ENCODE peak calls at places on chromosome 22, in five cellular contexts. M is GM20000, V is fibroblast of the aortic adventitia, U is colonic mucosa, C is lower leg skin. B is an unnamed sample.

GRCh38 chr22:19722175-19722914 is 994 bp upstream of the GP1BB start:
- DNase-seq in U (no peak), V (no peak), C (no peak), M (no peak), B (no peak)

GRCh38 chr22:50702261-50702671 is 29.6 kb downstream of the SHANK3 start:
- DNase-seq in V (no peak), U (no peak), M (no peak), C (no peak), B (peak)

GRCh38 chr22:49570032-49570848 is 257.4 kb downstream of the BRD1 start:
- DNase-seq in V (no peak), M (no peak), U (no peak), C (peak), B (no peak)

GRCh38 chr22:29947410-29948387 is 64.7 kb downstream of the MTMR3 start:
- DNase-seq in M (no peak), V (peak), C (no peak), U (no peak), B (no peak)

GRCh38 chr22:22697377-22698120 is 53.1 kb downstream of the GGTLC2 start:
- DNase-seq in M (no peak), C (no peak), V (no peak), U (no peak), B (peak)

GRCh38 chr22:26170795-26171194 is 1.5 kb downstream of the SEZ6L start:
- DNase-seq in U (no peak), V (no peak), M (peak), C (no peak), B (peak)

GRCh38 chr22:32411829-32412592 is at the start of gene RTCB:
- DNase-seq in U (peak), M (peak), V (peak), C (peak), B (peak)

GRCh38 chr22:36395061-36395849 is 7.5 kb upstream of the MYH9 start:
- DNase-seq in C (no peak), U (peak), M (no peak), V (no peak), B (no peak)

GRCh38 chr22:43829448-43829821 is 17.3 kb upstream of the EFCAB6 start:
- DNase-seq in U (no peak), M (no peak), C (peak), V (no peak), B (no peak)

GRCh38 chr22:17213976-17214375 is 5.3 kb downstream of the ADA2 start:
- DNase-seq in V (peak), U (peak), M (no peak), C (no peak), B (peak)

GRCh38 chr22:29072979-29073617 is at the start of gene KREMEN1:
- DNase-seq in U (peak), C (no peak), V (no peak), M (no peak), B (no peak)

GRCh38 chr22:50715250-50715649 is 22.8 kb upstream of the ACR start:
- DNase-seq in C (no peak), V (no peak), U (no peak), M (no peak), B (no peak)

GRCh38 chr22:35330258-35330861 is 30.7 kb downstream of the TOM1 start:
- DNase-seq in V (peak), U (peak), C (peak), M (no peak), B (peak)

GRCh38 chr22:49258107-49259010 is 569.3 kb downstream of the BRD1 start:
- DNase-seq in V (no peak), M (no peak), U (no peak), C (peak), B (no peak)

GRCh38 chr22:19483481-19484244 is 3.9 kb downstream of the CDC45 start:
- DNase-seq in V (peak), M (no peak), U (no peak), C (no peak), B (no peak)

GRCh38 chr22:47053865-47054185 is 291.4 kb downstream of the TBC1D22A start:
- DNase-seq in C (no peak), M (no peak), U (no peak), V (peak), B (no peak)

GRCh38 chr22:50517495-50518260 is 7.7 kb downstream of the SCO2 start:
- DNase-seq in M (no peak), V (no peak), C (no peak), U (no peak), B (no peak)

GRCh38 chr22:25564979-25565677 is 653 bp downstream of the GRK3 start:
- DNase-seq in U (peak), M (no peak), C (peak), V (no peak), B (peak)

GRCh38 chr22:47795477-47796127 is 1033.2 kb downstream of the TBC1D22A start:
- DNase-seq in C (peak), V (no peak), M (no peak), U (no peak), B (no peak)

GRCh38 chr22:27810566-27810965 is 9.0 kb upstream of the MN1 start:
- DNase-seq in C (no peak), M (no peak), U (peak), V (peak), B (no peak)

GRCh38 chr22:33451851-33452469 is 393.8 kb upstream of the SYN3 start:
- DNase-seq in U (no peak), M (no peak), C (no peak), V (no peak), B (no peak)

GRCh38 chr22:23155143-23155542 is 9.9 kb downstream of the RAB36 start:
- DNase-seq in U (no peak), V (no peak), M (no peak), C (no peak), B (no peak)

GRCh38 chr22:32745251-32745995 is 56.1 kb upstream of the TIMP3 start:
- DNase-seq in V (peak), U (peak), M (no peak), C (peak), B (no peak)

GRCh38 chr22:20130319-20130718 is 1.3 kb upstream of the ZDHHC8 start:
- DNase-seq in U (no peak), C (no peak), M (no peak), V (no peak), B (peak)

GRCh38 chr22:30646518-30647160 is 11.1 kb downstream of the SLC35E4 start:
- DNase-seq in C (no peak), V (no peak), U (no peak), M (no peak), B (no peak)

GRCh38 chr22:46490538-46490937 is 46.9 kb downstream of the CELSR1 start:
- DNase-seq in V (no peak), M (no peak), C (no peak), U (no peak), B (no peak)

GRCh38 chr22:37479196-37479595 is 7.0 kb downstream of the MFNG start:
- DNase-seq in U (no peak), M (no peak), V (no peak), C (no peak), B (no peak)

GRCh38 chr22:46727813-46728364 is 10.2 kb downstream of the CERK start:
- DNase-seq in U (no peak), C (no peak), M (no peak), V (no peak), B (no peak)

GRCh38 chr22:43811777-43812148 is 342 bp downstream of the EFCAB6 start:
- DNase-seq in U (no peak), C (no peak), V (peak), M (no peak), B (peak)

GRCh38 chr22:47377926-47378560 is 615.6 kb downstream of the TBC1D22A start:
- DNase-seq in M (no peak), C (no peak), U (no peak), V (no peak), B (no peak)

GRCh38 chr22:30043181-30043580 is 37.1 kb upstream of the HORMAD2 start:
- DNase-seq in V (no peak), M (no peak), C (no peak), U (no peak), B (no peak)

GRCh38 chr22:27667121-27667843 is 134.3 kb downstream of the MN1 start:
- DNase-seq in C (no peak), U (no peak), M (no peak), V (peak), B (no peak)

GRCh38 chr22:44023404-44024287 is 456 bp upstream of the PARVB start:
- DNase-seq in U (peak), M (peak), V (peak), C (no peak), B (peak)

GRCh38 chr22:19799322-19800190 is 39.0 kb downstream of the TBX1 start:
- DNase-seq in U (no peak), C (peak), V (peak), M (no peak), B (no peak)

GRCh38 chr22:34804588-34804987 is 261.4 kb upstream of the ISX start:
- DNase-seq in M (no peak), V (no peak), C (no peak), U (no peak), B (no peak)

GRCh38 chr22:29727248-29727551 is 7.4 kb downstream of the CABP7 start:
- DNase-seq in M (peak), U (peak), C (no peak), V (peak), B (peak)

GRCh38 chr22:17085277-17086091 is 684 bp downstream of the IL17RA start:
- DNase-seq in U (peak), V (peak), C (peak), M (peak), B (peak)

GRCh38 chr22:49101225-49101624 is 726.4 kb downstream of the BRD1 start:
- DNase-seq in U (no peak), M (no peak), C (no peak), V (no peak), B (no peak)

GRCh38 chr22:22888509-22889353 is 1.1 kb downstream of the IGLL5 start:
- DNase-seq in V (no peak), U (no peak), C (peak), M (no peak), B (no peak)

GRCh38 chr22:45285431-45286058 is 796 bp downstream of the UPK3A start:
- DNase-seq in C (no peak), V (no peak), M (no peak), U (no peak), B (no peak)
- TF ChIP-seq CTCF in C (no peak), V (no peak), M (no peak), U (no peak), B (no peak)

GRCh38 chr22:24437091-24437490 is 9.7 kb downstream of the ADORA2A start:
- DNase-seq in U (no peak), V (no peak), C (no peak), M (no peak), B (no peak)

GRCh38 chr22:24436553-24436952 is 9.2 kb downstream of the ADORA2A start:
- DNase-seq in M (no peak), U (no peak), C (no peak), V (no peak), B (no peak)

GRCh38 chr22:24440270-24440717 is 12.9 kb downstream of the ADORA2A start:
- DNase-seq in C (no peak), V (no peak), M (no peak), U (no peak), B (no peak)

GRCh38 chr22:24435861-24436351 is 8.5 kb downstream of the ADORA2A start:
- DNase-seq in M (no peak), U (no peak), C (no peak), V (peak), B (no peak)

GRCh38 chr22:24437820-24438328 is 10.5 kb downstream of the ADORA2A start:
- DNase-seq in U (no peak), C (no peak), V (peak), M (peak), B (peak)
- TF ChIP-seq CTCF in U (no peak), C (no peak), V (peak), M (peak), B (no peak)

GRCh38 chr22:42637555-42637954 is 2.8 kb downstream of the ATP5MGL start:
- DNase-seq in C (no peak), V (no peak), M (no peak), U (no peak), B (no peak)
- TF ChIP-seq CTCF in C (no peak), V (no peak), M (no peak), U (no peak), B (no peak)

DNA sequence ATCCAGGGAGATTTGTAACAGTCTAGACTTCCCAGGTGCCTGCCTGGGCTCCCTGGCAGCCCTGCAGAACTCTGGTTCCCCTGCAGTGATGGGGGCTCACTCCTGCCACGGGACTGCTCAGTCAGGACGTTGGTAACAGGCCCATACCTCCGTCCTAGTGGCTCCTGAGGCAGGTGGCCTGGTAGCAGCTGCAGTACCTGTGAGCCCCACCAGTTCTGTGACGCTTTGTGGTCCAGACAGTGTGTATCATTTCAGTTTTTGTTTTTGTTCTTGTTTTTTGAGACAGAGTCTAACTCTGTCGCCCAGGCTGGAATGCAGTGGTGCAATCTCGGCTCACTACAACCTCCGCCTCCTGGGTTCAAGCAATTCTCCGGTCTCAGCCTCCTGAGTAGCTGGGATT is 27.8 kb downstream of the POLR3H start:
- DNase-seq in U (no peak), V (no peak), M (no peak), C (no peak), B (no peak)
- TF ChIP-seq CTCF in U (no peak), V (no peak), M (no peak), C (no peak), B (no peak)

GRCh38 chr22:38823637-38824036 is 20.2 kb downstream of the NPTXR start:
- DNase-seq in M (no peak), V (no peak), C (no peak), U (no peak), B (no peak)

GRCh38 chr22:38826801-38827200 is 17.0 kb downstream of the NPTXR start:
- DNase-seq in C (no peak), M (no peak), V (no peak), U (no peak), B (no peak)

GRCh38 chr22:38826386-38826785 is 17.4 kb downstream of the NPTXR start:
- DNase-seq in U (no peak), V (no peak), C (no peak), M (no peak), B (no peak)

GRCh38 chr22:38823076-38823475 is 20.8 kb downstream of the NPTXR start:
- DNase-seq in M (no peak), U (no peak), C (no peak), V (no peak), B (no peak)

DNA sequence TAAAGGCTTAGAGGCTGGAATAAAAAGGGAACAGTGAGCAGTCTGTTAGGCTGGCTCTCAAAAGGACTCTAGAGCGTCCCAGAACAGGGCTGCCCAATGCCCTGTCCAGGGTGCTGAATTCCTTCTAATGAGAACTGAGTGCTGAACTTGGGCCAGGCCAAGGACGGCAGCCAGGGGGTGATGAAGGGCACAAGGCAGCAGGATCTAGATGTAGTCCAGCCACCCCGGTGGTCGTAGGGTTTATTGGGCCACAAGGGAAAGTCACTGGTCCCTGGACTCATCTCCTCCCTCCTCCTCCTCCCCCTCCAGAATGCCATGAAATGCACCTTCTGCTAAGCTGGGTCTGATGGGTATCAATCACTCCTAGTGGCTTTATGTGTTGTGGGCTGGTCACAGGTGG is 19.2 kb downstream of the NPTXR start:
- DNase-seq in C (no peak), M (peak), U (peak), V (peak), B (peak)
- TF ChIP-seq CTCF in C (no peak), M (no peak), U (no peak), V (peak), B (no peak)